ENCODE peak calls at places on chromosome 5, in five cellular contexts. One of them, this sample, is unnamed.

GRCh38 chr5:54643679-54644078 is 126.1 kb downstream of the SNX18 start:
- DNase-seq in vagina: no peak
- DNase-seq in spleen: no peak
- DNase-seq in sigmoid colon: no peak
- DNase-seq in K562: no peak
- DNase-seq in this sample: no peak

GRCh38 chr5:31585519-31586270 is 53.2 kb upstream of the PDZD2 start:
- DNase-seq in K562: no peak
- DNase-seq in sigmoid colon: no peak
- DNase-seq in spleen: no peak
- DNase-seq in vagina: no peak
- DNase-seq in this sample: no peak

GRCh38 chr5:110963495-110963894 is 108.0 kb upstream of the TSLP start:
- DNase-seq in spleen: no peak
- DNase-seq in K562: no peak
- DNase-seq in sigmoid colon: no peak
- DNase-seq in vagina: no peak
- DNase-seq in this sample: no peak

GRCh38 chr5:147668385-147668784 is 114.1 kb downstream of the JAKMIP2 start:
- DNase-seq in K562: no peak
- DNase-seq in vagina: no peak
- DNase-seq in spleen: no peak
- DNase-seq in sigmoid colon: no peak
- DNase-seq in this sample: no peak

GRCh38 chr5:131943914-131944313 is 1.5 kb downstream of the MEIKIN start:
- DNase-seq in K562: no peak
- DNase-seq in spleen: no peak
- DNase-seq in sigmoid colon: no peak
- DNase-seq in vagina: no peak
- DNase-seq in this sample: no peak

GRCh38 chr5:122493091-122493775 is 181.2 kb downstream of the SNCAIP start:
- DNase-seq in sigmoid colon: no peak
- DNase-seq in spleen: no peak
- DNase-seq in vagina: no peak
- DNase-seq in K562: no peak
- DNase-seq in this sample: no peak

GRCh38 chr5:16889972-16890519 is 46.0 kb downstream of the MYO10 start:
- DNase-seq in sigmoid colon: no peak
- DNase-seq in vagina: no peak
- DNase-seq in spleen: no peak
- DNase-seq in K562: no peak
- DNase-seq in this sample: no peak

GRCh38 chr5:135195267-135195603 is 161.2 kb upstream of the PITX1 start:
- DNase-seq in K562: no peak
- DNase-seq in spleen: no peak
- DNase-seq in vagina: no peak
- DNase-seq in sigmoid colon: no peak
- DNase-seq in this sample: no peak

GRCh38 chr5:58314356-58315045 is 145.4 kb downstream of the PLK2 start:
- DNase-seq in spleen: no peak
- DNase-seq in K562: no peak
- DNase-seq in vagina: no peak
- DNase-seq in sigmoid colon: no peak
- DNase-seq in this sample: no peak

GRCh38 chr5:58315794-58316193 is 144.1 kb downstream of the PLK2 start:
- DNase-seq in K562: no peak
- DNase-seq in sigmoid colon: no peak
- DNase-seq in vagina: no peak
- DNase-seq in spleen: no peak
- DNase-seq in this sample: no peak

GRCh38 chr5:58317808-58318207 is 142.1 kb downstream of the PLK2 start:
- DNase-seq in sigmoid colon: no peak
- DNase-seq in spleen: no peak
- DNase-seq in vagina: no peak
- DNase-seq in K562: no peak
- DNase-seq in this sample: no peak

GRCh38 chr5:58318468-58318867 is 141.4 kb downstream of the PLK2 start:
- DNase-seq in vagina: no peak
- DNase-seq in spleen: no peak
- DNase-seq in K562: no peak
- DNase-seq in sigmoid colon: no peak
- DNase-seq in this sample: no peak

DNA sequence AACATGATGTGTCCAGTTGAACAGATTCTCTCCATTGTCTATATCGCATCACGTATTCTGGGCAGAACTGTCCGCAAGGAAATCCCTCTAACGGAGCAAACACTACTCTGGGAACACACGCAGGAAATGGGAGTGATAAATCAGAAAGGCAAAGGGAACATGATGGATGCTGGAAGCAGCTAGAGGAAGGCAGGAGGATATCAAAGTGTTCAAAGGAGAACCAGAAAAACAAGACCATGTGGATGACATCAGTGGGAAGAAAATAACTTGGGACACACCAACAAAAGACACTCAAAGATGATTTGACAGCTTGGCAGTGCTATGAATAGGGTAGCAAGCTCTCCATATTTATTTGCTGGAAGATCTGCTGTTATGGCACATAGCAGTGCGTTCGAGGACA is 142.9 kb downstream of the PLK2 start:
- DNase-seq in spleen: no peak
- DNase-seq in K562: no peak
- DNase-seq in vagina: no peak
- DNase-seq in sigmoid colon: no peak
- DNase-seq in this sample: no peak
- TF ChIP-seq POLR2AphosphoS5 in spleen: no peak
- TF ChIP-seq POLR2AphosphoS5 in K562: no peak
- TF ChIP-seq POLR2AphosphoS5 in vagina: no peak
- TF ChIP-seq POLR2AphosphoS5 in sigmoid colon: no peak
- TF ChIP-seq POLR2AphosphoS5 in this sample: no peak

GRCh38 chr5:112978836-112979235 is 2.2 kb downstream of the DCP2 start:
- DNase-seq in K562: no peak
- DNase-seq in spleen: no peak
- DNase-seq in sigmoid colon: no peak
- DNase-seq in vagina: no peak
- DNase-seq in this sample: no peak
- H3K4me3 ChIP-seq in K562: peak overlapping the region; percentile 64
- H3K4me3 ChIP-seq in spleen: peak overlapping the region; percentile 66
- H3K4me3 ChIP-seq in sigmoid colon: peak overlapping the region; percentile 84
- H3K4me3 ChIP-seq in vagina: peak overlapping the region; percentile 98
- H3K4me3 ChIP-seq in this sample: peak overlapping the region; percentile 96

GRCh38 chr5:170286532-170286931 is 11.0 kb downstream of the LCP2 start:
- DNase-seq in vagina: no peak
- DNase-seq in sigmoid colon: no peak
- DNase-seq in K562: no peak
- DNase-seq in spleen: no peak
- DNase-seq in this sample: no peak

GRCh38 chr5:170291324-170291847 is 6.2 kb downstream of the LCP2 start:
- DNase-seq in vagina: no peak
- DNase-seq in spleen: no peak
- DNase-seq in K562: no peak
- DNase-seq in sigmoid colon: peak; percentile 30
- DNase-seq in this sample: no peak

GRCh38 chr5:170284231-170284630 is 13.3 kb downstream of the LCP2 start:
- DNase-seq in K562: no peak
- DNase-seq in sigmoid colon: no peak
- DNase-seq in spleen: no peak
- DNase-seq in vagina: no peak
- DNase-seq in this sample: no peak

GRCh38 chr5:170289749-170290148 is 7.8 kb downstream of the LCP2 start:
- DNase-seq in K562: no peak
- DNase-seq in sigmoid colon: peak; percentile 76
- DNase-seq in spleen: no peak
- DNase-seq in vagina: no peak
- DNase-seq in this sample: no peak

DNA sequence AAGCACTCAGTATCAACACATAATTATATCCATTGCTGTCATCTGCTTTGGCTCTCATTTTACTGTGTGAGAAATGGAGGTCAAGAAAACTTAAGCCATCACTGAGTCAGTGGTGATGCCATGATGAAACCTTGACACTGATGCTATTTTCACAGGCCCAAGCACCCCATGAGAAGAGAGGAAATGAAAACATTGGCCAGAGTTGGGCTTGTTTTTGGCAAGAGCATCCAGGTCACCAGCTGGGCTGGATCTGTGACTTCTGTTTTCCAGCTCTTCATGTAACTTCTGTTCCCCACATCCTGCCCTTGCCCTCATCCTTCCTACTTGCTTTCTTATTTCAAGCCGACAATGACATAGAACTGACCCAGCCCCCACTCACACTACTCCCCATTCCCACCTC is 10.0 kb downstream of the LCP2 start:
- DNase-seq in vagina: no peak
- DNase-seq in sigmoid colon: peak; percentile 88
- DNase-seq in spleen: no peak
- DNase-seq in K562: no peak
- DNase-seq in this sample: no peak
- TF ChIP-seq POLR2AphosphoS5 in vagina: peak; percentile 16
- TF ChIP-seq POLR2AphosphoS5 in sigmoid colon: peak; percentile 57
- TF ChIP-seq POLR2AphosphoS5 in spleen: no peak
- TF ChIP-seq POLR2AphosphoS5 in K562: no peak
- TF ChIP-seq POLR2AphosphoS5 in this sample: no peak

DNA sequence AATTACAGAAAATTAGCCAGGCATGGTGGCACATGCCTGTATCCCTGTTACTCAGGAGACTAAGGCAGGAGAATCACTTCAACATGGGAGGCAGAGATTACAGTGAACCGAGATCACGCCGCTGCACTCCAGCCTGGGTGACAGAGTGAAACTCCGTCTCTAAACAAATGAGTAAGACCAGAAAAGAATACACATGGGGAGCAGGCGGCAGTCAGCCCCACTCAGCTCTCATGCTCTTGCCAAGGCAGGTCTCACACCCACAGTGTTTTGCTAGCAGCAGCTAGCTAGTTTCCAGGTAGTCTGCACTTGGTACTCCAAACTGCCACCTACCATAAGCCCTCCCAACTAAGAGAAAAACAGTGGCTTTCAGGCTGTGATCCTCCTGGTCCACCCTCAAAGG is 722.3 kb upstream of the CTNND2 start:
- DNase-seq in vagina: no peak
- DNase-seq in spleen: no peak
- DNase-seq in sigmoid colon: no peak
- DNase-seq in K562: no peak
- DNase-seq in this sample: no peak
- H3K4me3 ChIP-seq in vagina: no peak overlapping the region
- H3K4me3 ChIP-seq in spleen: no peak overlapping the region
- H3K4me3 ChIP-seq in sigmoid colon: no peak overlapping the region
- H3K4me3 ChIP-seq in K562: no peak overlapping the region
- H3K4me3 ChIP-seq in this sample: no peak overlapping the region

GRCh38 chr5:157030692-157031091 is 28.2 kb downstream of the HAVCR1 start:
- DNase-seq in vagina: no peak
- DNase-seq in sigmoid colon: no peak
- DNase-seq in spleen: no peak
- DNase-seq in K562: no peak
- DNase-seq in this sample: no peak

GRCh38 chr5:157038568-157039187 is 20.2 kb downstream of the HAVCR1 start:
- DNase-seq in K562: no peak
- DNase-seq in vagina: no peak
- DNase-seq in sigmoid colon: no peak
- DNase-seq in spleen: no peak
- DNase-seq in this sample: no peak

GRCh38 chr5:157029457-157029856 is 29.5 kb downstream of the HAVCR1 start:
- DNase-seq in K562: no peak
- DNase-seq in spleen: no peak
- DNase-seq in vagina: no peak
- DNase-seq in sigmoid colon: no peak
- DNase-seq in this sample: no peak

GRCh38 chr5:157033071-157033583 is 25.8 kb downstream of the HAVCR1 start:
- DNase-seq in K562: no peak
- DNase-seq in spleen: no peak
- DNase-seq in vagina: no peak
- DNase-seq in sigmoid colon: no peak
- DNase-seq in this sample: no peak
- TF ChIP-seq POLR2AphosphoS5 in K562: no peak
- TF ChIP-seq POLR2AphosphoS5 in spleen: no peak
- TF ChIP-seq POLR2AphosphoS5 in vagina: no peak
- TF ChIP-seq POLR2AphosphoS5 in sigmoid colon: no peak
- TF ChIP-seq POLR2AphosphoS5 in this sample: no peak

GRCh38 chr5:119411291-119411934 is 40.9 kb upstream of the HSD17B4 start:
- DNase-seq in K562: no peak
- DNase-seq in spleen: no peak
- DNase-seq in vagina: no peak
- DNase-seq in sigmoid colon: no peak
- DNase-seq in this sample: no peak
- H3K4me3 ChIP-seq in K562: peak overlapping the region; percentile 6
- H3K4me3 ChIP-seq in spleen: peak overlapping the region; percentile 48
- H3K4me3 ChIP-seq in vagina: peak overlapping the region; percentile 43
- H3K4me3 ChIP-seq in sigmoid colon: peak overlapping the region; percentile 49
- H3K4me3 ChIP-seq in this sample: peak overlapping the region; percentile 89